ENCODE peak calls at places on chromosome 19, in nine cellular contexts. S is stimulated activated naive B cell treated with anti-CD40 and anti-IgM and Interleukin-4, amounts not matched to agents 10 μg/mL and 1 μg/mL and 100 μg/mL, for 72 hours; E is effector memory CD4-positive, alpha-beta T cell; C is PC-3; T is GM19239; B is NCI-H82; Q is psoas muscle; A is HTR-8/SVneo; L is stimulated activated CD8-positive, alpha-beta memory T cell treated with anti-CD3 and anti-CD28 coated beads, Interleukin-15, amount 100 ng/mL, for 24 hours. I is an unnamed sample.

GRCh38 chr19:50820549-50821247 is 2.9 kb downstream of the KLK1 start:
- DNase-seq in L (no peak), A (no peak), C (no peak), T (no peak), B (peak; percentile 15), E (no peak), S (no peak), Q (peak; percentile 38), I (no peak)

GRCh38 chr19:455031-455705 is 5.7 kb downstream of the SHC2 start:
- DNase-seq in E (no peak), C (no peak), A (no peak), S (no peak), Q (no peak), B (peak; percentile 51), T (no peak), L (no peak), I (no peak)

GRCh38 chr19:51094696-51095279 is 12.1 kb upstream of the KLK14 start:
- DNase-seq in B (peak; percentile 36), S (no peak), Q (no peak), A (peak; percentile 34), C (peak; percentile 37), T (no peak), E (no peak), L (peak; percentile 21), I (peak; percentile 32)

GRCh38 chr19:2841858-2842574 is 741 bp downstream of the ZNF555 start:
- DNase-seq in B (no peak), A (no peak), C (no peak), Q (no peak), T (no peak), L (no peak), E (no peak), S (no peak), I (no peak)

GRCh38 chr19:40600086-40600917 is 867 bp upstream of the LTBP4 start:
- DNase-seq in A (no peak), S (no peak), E (no peak), Q (peak; percentile 64), C (no peak), T (no peak), B (no peak), L (no peak), I (no peak)

GRCh38 chr19:33569822-33570221 is 48.2 kb upstream of the PEPD start:
- DNase-seq in C (no peak), T (no peak), L (no peak), B (no peak), S (no peak), Q (no peak), E (no peak), A (no peak), I (no peak)

GRCh38 chr19:440391-441212 is 20.2 kb downstream of the SHC2 start:
- DNase-seq in B (no peak), E (no peak), S (no peak), A (no peak), C (no peak), Q (peak; percentile 23), T (no peak), L (no peak), I (no peak)

GRCh38 chr19:15419413-15420025 is 731 bp upstream of the AKAP8L start:
- DNase-seq in B (peak; percentile 41), T (no peak), Q (peak; percentile 57), A (no peak), S (no peak), C (peak; percentile 43), L (no peak), E (no peak), I (no peak)

GRCh38 chr19:16319466-16319865 is 5.2 kb upstream of the KLF2 start:
- DNase-seq in E (peak; percentile 17), L (no peak), T (no peak), A (no peak), S (no peak), Q (no peak), B (no peak), C (no peak), I (no peak)

GRCh38 chr19:20367811-20368294 is 197.7 kb downstream of the ZNF737 start:
- DNase-seq in A (no peak), C (no peak), E (no peak), L (no peak), B (peak; percentile 77), S (no peak), Q (no peak), T (no peak), I (no peak)

GRCh38 chr19:793775-794174 is 3.5 kb upstream of the PTBP1 start:
- DNase-seq in A (no peak), Q (no peak), B (no peak), L (no peak), S (no peak), C (no peak), E (no peak), T (no peak), I (no peak)

GRCh38 chr19:50486823-50487515 is 10.3 kb upstream of the GARIN5A start:
- DNase-seq in Q (peak; percentile 74), E (no peak), S (peak; percentile 39), C (peak; percentile 83), L (peak; percentile 57), A (no peak), T (no peak), B (peak; percentile 60), I (peak; percentile 32)

GRCh38 chr19:16588089-16588823 is 16.0 kb upstream of the SLC35E1 start:
- DNase-seq in A (no peak), B (peak; percentile 44), S (peak; percentile 86), C (no peak), Q (peak; percentile 69), E (peak; percentile 57), T (peak; percentile 70), L (no peak), I (peak; percentile 62)

GRCh38 chr19:42553292-42554045 is 25.2 kb upstream of the CEACAM1 start:
- DNase-seq in T (no peak), E (no peak), B (no peak), S (no peak), L (no peak), Q (no peak), C (peak; percentile 38), A (peak; percentile 76), I (no peak)

I was measured in natural killer cell.